ENCODE peak calls at places on chromosome 3, in ten cellular contexts. J is spleen, Z is body of pancreas, O is testis, X is IMR-90, N is GM12891, S is stomach, V is K562, I is uterus, C is A549. U is an unnamed sample.
A peak's percentile ranks its signal among the peaks of the same experiment; 100 is the strongest.

GRCh38 chr3:147652682-147653081 is 243.5 kb downstream of the ZIC1 start:
- DNase-seq in J (no peak), Z (no peak), O (no peak), X (peak; percentile 1), N (no peak), S (no peak), V (no peak), I (no peak), C (no peak), U (no peak)

GRCh38 chr3:8937064-8938020 is 25.9 kb downstream of the RAD18 start:
- DNase-seq in J (no peak), Z (no peak), O (no peak), X (peak; percentile 89), N (no peak), S (no peak), V (no peak), I (no peak), C (peak; percentile 75), U (peak; percentile 12)

GRCh38 chr3:39961404-39961693 is 151.9 kb downstream of the MYRIP start:
- DNase-seq in J (no peak), Z (no peak), O (no peak), X (no peak), N (no peak), S (no peak), V (no peak), I (no peak), C (no peak), U (no peak)

GRCh38 chr3:145219355-145220196 is 941.4 kb downstream of the PLOD2 start:
- DNase-seq in J (no peak), Z (no peak), O (no peak), X (no peak), N (no peak), S (no peak), V (no peak), I (no peak), C (peak; percentile 12), U (no peak)

GRCh38 chr3:37419979-37420378 is 245.6 kb upstream of the LRRFIP2 start:
- DNase-seq in J (no peak), Z (no peak), O (no peak), X (no peak), N (no peak), S (no peak), V (no peak), I (no peak), C (no peak), U (no peak)

GRCh38 chr3:28799084-28799483 is 450.5 kb upstream of the AZI2 start:
- DNase-seq in J (no peak), Z (no peak), O (no peak), X (peak; percentile 0), N (no peak), S (no peak), V (no peak), I (no peak), C (peak; percentile 16), U (no peak)

GRCh38 chr3:109927161-109927560 is 589.8 kb upstream of the DPPA4 start:
- DNase-seq in J (no peak), Z (no peak), O (no peak), X (peak; percentile 98), N (no peak), S (no peak), V (no peak), I (no peak), C (peak; percentile 92), U (peak; percentile 38)

GRCh38 chr3:64426551-64426950 is 201.3 kb upstream of the PRICKLE2 start:
- DNase-seq in J (no peak), Z (no peak), O (no peak), X (no peak), N (no peak), S (no peak), V (no peak), I (no peak), C (no peak), U (no peak)

GRCh38 chr3:194574639-194575483 is 58.4 kb downstream of the TMEM44 start:
- DNase-seq in J (no peak), Z (no peak), O (no peak), X (peak; percentile 83), N (no peak), S (no peak), V (peak; percentile 22), I (no peak), C (no peak), U (no peak)

GRCh38 chr3:155230382-155230781 is 63.1 kb downstream of the STRIT1 start:
- DNase-seq in J (no peak), Z (no peak), O (no peak), X (peak; percentile 80), N (no peak), S (no peak), V (no peak), I (no peak), C (no peak), U (no peak)

GRCh38 chr3:31277582-31277981 is 255.1 kb upstream of the STT3B start:
- DNase-seq in J (peak; percentile 62), Z (no peak), O (no peak), X (no peak), N (no peak), S (no peak), V (no peak), I (no peak), C (no peak), U (no peak)

GRCh38 chr3:56443372-56443771 is 24.9 kb downstream of the ERC2 start:
- DNase-seq in J (no peak), Z (no peak), O (no peak), X (no peak), N (no peak), S (no peak), V (no peak), I (no peak), C (no peak), U (no peak)

GRCh38 chr3:32340039-32340438 is 51.6 kb upstream of the CMTM7 start:
- DNase-seq in J (no peak), Z (peak; percentile 26), O (peak; percentile 18), X (peak; percentile 35), N (peak; percentile 32), S (no peak), V (peak; percentile 43), I (no peak), C (peak; percentile 61), U (no peak)

DNA sequence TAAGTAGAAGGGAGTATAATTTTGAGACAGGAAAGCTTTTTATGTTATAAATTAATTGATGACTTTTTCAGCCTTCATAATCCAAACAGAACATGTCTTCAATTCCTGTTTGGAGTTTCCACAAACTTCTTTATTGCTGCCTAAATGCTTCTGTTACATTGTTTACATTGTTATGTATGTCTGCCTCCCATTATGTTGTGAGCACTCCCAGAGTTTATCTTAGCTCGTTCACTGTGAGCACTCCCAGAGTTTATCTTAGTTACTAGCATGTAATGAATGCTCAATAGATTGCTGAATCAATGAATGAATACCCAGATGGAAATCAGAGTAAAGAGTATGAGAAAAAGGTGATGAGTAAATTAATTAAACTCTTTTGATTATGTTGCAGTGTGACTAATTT is 1178.0 kb downstream of the ROBO1 start:
- DNase-seq in J (no peak), Z (no peak), O (no peak), X (no peak), N (no peak), S (no peak), V (no peak), I (no peak), C (no peak), U (no peak)
- TF ChIP-seq POLR2A in J (no peak), Z (no peak), O (no peak), X (no peak), N (no peak), S (no peak), V (no peak), I (no peak), C (no peak), U (no peak)

DNA sequence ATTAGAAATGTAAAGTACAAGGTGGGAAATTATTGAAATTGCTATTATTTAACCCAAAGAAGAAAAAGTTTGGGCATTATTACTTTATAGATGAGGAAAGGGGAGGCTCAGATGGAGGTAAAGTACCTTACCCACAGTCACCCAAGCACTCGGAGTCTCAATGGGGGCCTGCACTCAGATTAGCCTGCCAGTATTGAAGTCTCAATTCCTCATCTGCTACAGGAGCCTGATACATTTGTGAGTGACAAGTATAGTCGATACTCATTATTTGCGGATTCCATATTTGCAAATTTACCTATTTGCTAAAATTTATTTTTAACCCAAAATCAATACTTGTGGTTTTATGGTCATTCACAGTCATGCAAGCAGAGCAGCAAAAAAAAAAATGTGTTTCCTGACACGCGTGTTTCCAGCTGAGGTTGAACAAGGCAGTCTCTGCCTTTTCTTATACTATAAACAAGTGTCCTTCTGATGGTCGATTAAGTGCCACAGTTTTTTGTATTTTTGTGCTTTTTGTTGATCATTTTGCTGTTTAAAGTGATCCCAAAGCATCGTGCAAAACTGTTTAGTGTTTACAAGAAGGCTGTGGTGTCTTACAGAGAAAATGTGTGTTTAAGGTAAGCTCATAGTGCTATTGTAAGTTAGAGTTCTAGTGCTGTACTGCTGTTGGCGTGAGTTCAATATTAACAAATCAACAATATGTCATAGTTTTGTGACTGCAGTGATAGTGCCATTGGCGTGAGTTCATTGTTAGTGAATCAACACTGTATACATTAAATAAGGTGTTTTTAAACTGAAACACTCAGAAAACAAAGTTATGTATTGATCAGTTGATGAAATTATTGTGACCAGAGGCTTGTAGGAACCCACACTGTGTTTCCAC is 48.0 kb downstream of the ARHGEF26 start:
- DNase-seq in J (no peak), Z (no peak), O (no peak), X (no peak), N (no peak), S (no peak), V (no peak), I (no peak), C (no peak), U (no peak)
- TF ChIP-seq POLR2A in J (no peak), Z (no peak), O (no peak), X (no peak), N (no peak), S (no peak), V (no peak), I (no peak), C (no peak), U (no peak)

GRCh38 chr3:58072046-58072445 is 63.8 kb downstream of the FLNB start:
- DNase-seq in J (no peak), Z (no peak), O (no peak), X (peak; percentile 81), N (no peak), S (no peak), V (no peak), I (no peak), C (no peak), U (no peak)
- TF ChIP-seq POLR2A in J (no peak), Z (no peak), O (no peak), X (no peak), N (no peak), S (no peak), V (no peak), I (no peak), C (no peak), U (no peak)

DNA sequence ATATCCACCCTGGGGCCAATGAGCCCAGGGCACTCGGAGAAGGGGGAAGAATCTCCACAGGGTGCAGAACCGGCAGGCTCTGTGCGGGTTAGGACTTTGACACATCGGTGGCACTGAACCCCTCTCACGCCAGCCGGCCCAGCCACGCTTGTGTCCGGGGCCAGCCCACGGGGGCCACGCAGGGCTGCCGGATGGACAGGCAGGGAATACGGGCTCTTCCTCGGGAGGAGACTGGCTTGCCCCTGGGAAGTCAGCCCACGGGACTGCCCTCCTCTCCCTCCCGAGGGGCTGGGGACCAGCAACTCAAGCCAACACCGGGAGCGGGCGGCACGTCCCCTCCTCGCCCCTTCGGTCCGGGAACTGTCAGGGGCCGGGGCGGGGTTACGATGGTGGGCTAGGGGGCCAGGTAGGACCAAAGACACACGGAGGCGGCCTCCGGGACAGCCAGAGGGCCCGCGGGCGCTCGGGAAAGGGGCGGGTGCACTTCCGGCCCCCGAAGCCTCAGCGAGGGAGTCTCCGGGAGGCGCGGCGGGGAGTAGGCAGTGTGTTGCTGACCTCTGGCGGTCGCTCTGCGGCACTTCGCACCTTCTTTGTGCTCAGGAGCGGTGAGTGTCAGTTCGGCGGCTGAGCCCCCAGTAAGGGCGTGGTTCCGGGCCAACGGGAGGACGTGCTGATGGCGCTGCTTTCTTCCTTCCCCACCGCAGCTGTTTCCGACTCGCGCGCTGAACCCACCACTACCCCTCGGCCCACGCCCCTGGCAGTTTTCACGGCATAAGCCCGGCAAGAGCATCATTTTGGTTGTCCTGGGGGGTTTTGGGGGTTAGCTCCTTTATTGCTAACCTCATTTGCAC is 5.1 kb upstream of the CYP8B1 start:
- DNase-seq in J (peak; percentile 97), Z (peak; percentile 90), O (peak; percentile 90), X (peak; percentile 61), N (peak; percentile 93), S (peak; percentile 87), V (peak; percentile 97), I (peak; percentile 86), C (peak; percentile 74), U (peak; percentile 86)
- TF ChIP-seq POLR2A in J (no peak), Z (peak; percentile 67), O (no peak), X (peak; percentile 28), N (no peak), S (no peak), V (peak; percentile 40), I (no peak), C (peak; percentile 25), U (peak; percentile 41)